ENCODE peak calls at places on chromosomes 7 and 10, in six cellular contexts. One of them, this sample, is unnamed.

GRCh38 chr10:43749940-43750552 is 101.4 kb upstream of the ZNF32 start:
- DNase-seq in trophoblast cell: no peak
- DNase-seq in IMR-90: peak
- DNase-seq in mesenchymal stem cell: peak
- DNase-seq in H1: no peak
- DNase-seq in neuronal stem cell: no peak
- DNase-seq in this sample: no peak

GRCh38 chr10:113326160-113327111 is 226.4 kb upstream of the HABP2 start:
- DNase-seq in trophoblast cell: peak
- DNase-seq in IMR-90: peak
- DNase-seq in mesenchymal stem cell: peak
- DNase-seq in H1: peak
- DNase-seq in neuronal stem cell: peak
- DNase-seq in this sample: peak

GRCh38 chr7:123979876-123980275 is 53.0 kb downstream of the TMEM229A start:
- DNase-seq in trophoblast cell: peak
- DNase-seq in IMR-90: no peak
- DNase-seq in mesenchymal stem cell: peak
- DNase-seq in H1: no peak
- DNase-seq in neuronal stem cell: no peak
- DNase-seq in this sample: no peak

GRCh38 chr7:17318146-17318545 is 19.7 kb downstream of the AHR start:
- DNase-seq in trophoblast cell: no peak
- DNase-seq in IMR-90: peak
- DNase-seq in mesenchymal stem cell: peak
- DNase-seq in H1: no peak
- DNase-seq in neuronal stem cell: no peak
- DNase-seq in this sample: no peak

GRCh38 chr10:97464226-97464625 is 18.3 kb downstream of the ZDHHC16 start:
- DNase-seq in trophoblast cell: no peak
- DNase-seq in IMR-90: no peak
- DNase-seq in mesenchymal stem cell: no peak
- DNase-seq in H1: no peak
- DNase-seq in neuronal stem cell: no peak
- DNase-seq in this sample: no peak

GRCh38 chr7:114628362-114628761 is 213.7 kb downstream of the FOXP2 start:
- DNase-seq in trophoblast cell: no peak
- DNase-seq in IMR-90: no peak
- DNase-seq in mesenchymal stem cell: no peak
- DNase-seq in H1: no peak
- DNase-seq in neuronal stem cell: no peak
- DNase-seq in this sample: no peak

GRCh38 chr10:37856881-37857286 is 526 bp downstream of the ZNF248 start:
- DNase-seq in trophoblast cell: peak
- DNase-seq in IMR-90: no peak
- DNase-seq in mesenchymal stem cell: no peak
- DNase-seq in H1: no peak
- DNase-seq in neuronal stem cell: no peak
- DNase-seq in this sample: no peak

GRCh38 chr7:428896-429827 is 90.5 kb downstream of the PDGFA start:
- DNase-seq in trophoblast cell: no peak
- DNase-seq in IMR-90: no peak
- DNase-seq in mesenchymal stem cell: no peak
- DNase-seq in H1: no peak
- DNase-seq in neuronal stem cell: no peak
- DNase-seq in this sample: no peak

GRCh38 chr7:155840909-155841308 is 28.6 kb upstream of the SHH start:
- DNase-seq in trophoblast cell: no peak
- DNase-seq in IMR-90: no peak
- DNase-seq in mesenchymal stem cell: no peak
- DNase-seq in H1: no peak
- DNase-seq in neuronal stem cell: no peak
- DNase-seq in this sample: no peak

GRCh38 chr10:17029581-17030271 is 99.9 kb downstream of the CUBN start:
- DNase-seq in trophoblast cell: peak
- DNase-seq in IMR-90: peak
- DNase-seq in mesenchymal stem cell: peak
- DNase-seq in H1: no peak
- DNase-seq in neuronal stem cell: no peak
- DNase-seq in this sample: no peak

GRCh38 chr7:101874028-101874427 is 56.6 kb downstream of the CUX1 start:
- DNase-seq in trophoblast cell: no peak
- DNase-seq in IMR-90: peak
- DNase-seq in mesenchymal stem cell: peak
- DNase-seq in H1: no peak
- DNase-seq in neuronal stem cell: no peak
- DNase-seq in this sample: no peak

GRCh38 chr10:96610817-96611216 is 24.0 kb upstream of the TM9SF3 start:
- DNase-seq in trophoblast cell: no peak
- DNase-seq in IMR-90: no peak
- DNase-seq in mesenchymal stem cell: no peak
- DNase-seq in H1: no peak
- DNase-seq in neuronal stem cell: no peak
- DNase-seq in this sample: no peak

GRCh38 chr7:151696738-151697514 is 177.2 kb upstream of the RHEB start:
- DNase-seq in trophoblast cell: peak
- DNase-seq in IMR-90: no peak
- DNase-seq in mesenchymal stem cell: no peak
- DNase-seq in H1: peak
- DNase-seq in neuronal stem cell: no peak
- DNase-seq in this sample: peak

GRCh38 chr10:12435348-12435747 is 86.0 kb downstream of the CAMK1D start:
- DNase-seq in trophoblast cell: no peak
- DNase-seq in IMR-90: no peak
- DNase-seq in mesenchymal stem cell: no peak
- DNase-seq in H1: no peak
- DNase-seq in neuronal stem cell: no peak
- DNase-seq in this sample: no peak

GRCh38 chr10:108560488-108560887 is 1362.8 kb downstream of the XPNPEP1 start:
- DNase-seq in trophoblast cell: no peak
- DNase-seq in IMR-90: no peak
- DNase-seq in mesenchymal stem cell: no peak
- DNase-seq in H1: no peak
- DNase-seq in neuronal stem cell: no peak
- DNase-seq in this sample: no peak

GRCh38 chr7:143372070-143372469 is 9.1 kb upstream of the ZYX start:
- DNase-seq in trophoblast cell: no peak
- DNase-seq in IMR-90: no peak
- DNase-seq in mesenchymal stem cell: no peak
- DNase-seq in H1: no peak
- DNase-seq in neuronal stem cell: no peak
- DNase-seq in this sample: no peak

GRCh38 chr7:80185571-80185970 is 50.9 kb downstream of the GNAI1 start:
- DNase-seq in trophoblast cell: no peak
- DNase-seq in IMR-90: no peak
- DNase-seq in mesenchymal stem cell: peak
- DNase-seq in H1: no peak
- DNase-seq in neuronal stem cell: no peak
- DNase-seq in this sample: no peak

GRCh38 chr10:78905015-78905939 is 163.5 kb upstream of the ZMIZ1 start:
- DNase-seq in trophoblast cell: no peak
- DNase-seq in IMR-90: no peak
- DNase-seq in mesenchymal stem cell: no peak
- DNase-seq in H1: no peak
- DNase-seq in neuronal stem cell: no peak
- DNase-seq in this sample: peak

GRCh38 chr7:2970907-2971306 is 72.8 kb downstream of the CARD11 start:
- DNase-seq in trophoblast cell: no peak
- DNase-seq in IMR-90: no peak
- DNase-seq in mesenchymal stem cell: no peak
- DNase-seq in H1: no peak
- DNase-seq in neuronal stem cell: no peak
- DNase-seq in this sample: no peak

GRCh38 chr10:79628988-79629954 is 18.5 kb downstream of the SFTPA1 start:
- DNase-seq in trophoblast cell: no peak
- DNase-seq in IMR-90: no peak
- DNase-seq in mesenchymal stem cell: no peak
- DNase-seq in H1: no peak
- DNase-seq in neuronal stem cell: no peak
- DNase-seq in this sample: no peak

GRCh38 chr10:61789031-61789430 is 112.5 kb upstream of the ARID5B start:
- DNase-seq in trophoblast cell: no peak
- DNase-seq in IMR-90: no peak
- DNase-seq in mesenchymal stem cell: no peak
- DNase-seq in H1: no peak
- DNase-seq in neuronal stem cell: no peak
- DNase-seq in this sample: no peak

GRCh38 chr7:97732567-97733275 is 835 bp downstream of the TAC1 start:
- DNase-seq in trophoblast cell: no peak
- DNase-seq in IMR-90: no peak
- DNase-seq in mesenchymal stem cell: no peak
- DNase-seq in H1: no peak
- DNase-seq in neuronal stem cell: peak
- DNase-seq in this sample: peak

GRCh38 chr10:62264702-62265436 is 3.8 kb downstream of the RTKN2 start:
- DNase-seq in trophoblast cell: peak
- DNase-seq in IMR-90: peak
- DNase-seq in mesenchymal stem cell: peak
- DNase-seq in H1: peak
- DNase-seq in neuronal stem cell: peak
- DNase-seq in this sample: peak

GRCh38 chr7:116632349-116632748 is 39.6 kb upstream of the MET start:
- DNase-seq in trophoblast cell: no peak
- DNase-seq in IMR-90: peak
- DNase-seq in mesenchymal stem cell: peak
- DNase-seq in H1: no peak
- DNase-seq in neuronal stem cell: no peak
- DNase-seq in this sample: no peak

GRCh38 chr10:18610517-18610916 is 40.9 kb downstream of the NSUN6 start:
- DNase-seq in trophoblast cell: peak
- DNase-seq in IMR-90: peak
- DNase-seq in mesenchymal stem cell: peak
- DNase-seq in H1: no peak
- DNase-seq in neuronal stem cell: peak
- DNase-seq in this sample: no peak

GRCh38 chr10:22713853-22714523 is 390 bp downstream of the PIP4K2A start:
- DNase-seq in trophoblast cell: peak
- DNase-seq in IMR-90: peak
- DNase-seq in mesenchymal stem cell: peak
- DNase-seq in H1: no peak
- DNase-seq in neuronal stem cell: peak
- DNase-seq in this sample: peak

GRCh38 chr7:92206672-92207071 is 27.7 kb upstream of the LRRD1 start:
- DNase-seq in trophoblast cell: no peak
- DNase-seq in IMR-90: no peak
- DNase-seq in mesenchymal stem cell: no peak
- DNase-seq in H1: no peak
- DNase-seq in neuronal stem cell: no peak
- DNase-seq in this sample: no peak

GRCh38 chr10:87585565-87586514 is 73.8 kb upstream of the PAPSS2 start:
- DNase-seq in trophoblast cell: peak
- DNase-seq in IMR-90: peak
- DNase-seq in mesenchymal stem cell: peak
- DNase-seq in H1: no peak
- DNase-seq in neuronal stem cell: no peak
- DNase-seq in this sample: no peak

GRCh38 chr10:101837753-101838152 is 5.8 kb downstream of the KCNIP2 start:
- DNase-seq in trophoblast cell: no peak
- DNase-seq in IMR-90: no peak
- DNase-seq in mesenchymal stem cell: no peak
- DNase-seq in H1: no peak
- DNase-seq in neuronal stem cell: no peak
- DNase-seq in this sample: no peak

GRCh38 chr7:43954524-43955228 is 28.4 kb downstream of the UBE2D4 start:
- DNase-seq in trophoblast cell: peak
- DNase-seq in IMR-90: peak
- DNase-seq in mesenchymal stem cell: peak
- DNase-seq in H1: peak
- DNase-seq in neuronal stem cell: no peak
- DNase-seq in this sample: peak

GRCh38 chr10:126564297-126564888 is 106.1 kb downstream of the C10orf90 start:
- DNase-seq in trophoblast cell: no peak
- DNase-seq in IMR-90: no peak
- DNase-seq in mesenchymal stem cell: no peak
- DNase-seq in H1: no peak
- DNase-seq in neuronal stem cell: no peak
- DNase-seq in this sample: no peak

GRCh38 chr10:3853547-3853989 is 68.6 kb upstream of the KLF6 start:
- DNase-seq in trophoblast cell: no peak
- DNase-seq in IMR-90: no peak
- DNase-seq in mesenchymal stem cell: peak
- DNase-seq in H1: no peak
- DNase-seq in neuronal stem cell: no peak
- DNase-seq in this sample: no peak

GRCh38 chr7:55571534-55572377 is 546 bp downstream of the VOPP1 start:
- DNase-seq in trophoblast cell: peak
- DNase-seq in IMR-90: peak
- DNase-seq in mesenchymal stem cell: peak
- DNase-seq in H1: no peak
- DNase-seq in neuronal stem cell: peak
- DNase-seq in this sample: peak
- H3K4ac ChIP-seq in trophoblast cell: peak
- H3K4ac ChIP-seq in IMR-90: peak
- H3K4ac ChIP-seq in mesenchymal stem cell: peak
- H3K4ac ChIP-seq in H1: no peak
- H3K4ac ChIP-seq in neuronal stem cell: no peak
- H3K4ac ChIP-seq in this sample: no peak

GRCh38 chr10:50917486-50917885 is 32.1 kb upstream of the A1CF start:
- DNase-seq in trophoblast cell: no peak
- DNase-seq in IMR-90: peak
- DNase-seq in mesenchymal stem cell: peak
- DNase-seq in H1: no peak
- DNase-seq in neuronal stem cell: no peak
- DNase-seq in this sample: no peak
- H3K14ac ChIP-seq in trophoblast cell: no peak
- H3K14ac ChIP-seq in IMR-90: no peak
- H3K14ac ChIP-seq in mesenchymal stem cell: no peak
- H3K14ac ChIP-seq in H1: no peak
- H3K14ac ChIP-seq in neuronal stem cell: no peak
- H3K14ac ChIP-seq in this sample: no peak

DNA sequence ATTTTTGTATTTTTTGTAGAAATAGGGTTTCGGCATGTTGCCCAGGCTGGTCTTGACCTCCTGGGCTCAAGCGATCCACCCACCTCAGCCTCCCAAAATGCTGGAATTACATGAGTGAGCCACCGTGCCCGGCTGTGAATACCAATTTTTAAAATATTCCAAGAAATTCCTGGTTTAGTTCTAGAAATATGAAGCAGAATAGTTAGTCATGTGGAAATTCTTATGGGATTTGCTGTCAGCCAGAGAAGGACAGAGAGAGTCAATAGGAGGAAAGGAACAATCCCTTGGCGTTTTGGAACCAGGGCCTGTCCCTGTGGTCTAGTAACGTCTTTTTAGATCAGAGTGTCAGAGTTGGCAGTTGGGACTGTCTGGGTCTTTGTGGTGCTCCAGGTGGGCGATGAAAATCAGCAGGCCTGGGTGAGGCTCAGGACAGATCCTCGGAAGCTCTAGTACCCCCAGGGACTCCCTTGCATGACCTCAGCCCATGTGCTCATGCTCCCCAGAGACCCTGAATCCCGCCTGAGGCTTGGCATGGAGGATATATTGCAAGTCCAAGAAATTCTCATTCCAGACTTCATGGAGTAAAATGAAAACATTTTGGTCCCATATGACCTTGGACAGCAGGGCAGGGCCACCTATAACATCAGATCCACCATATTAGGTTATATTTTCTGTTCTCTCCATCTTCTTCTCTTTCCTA is 7.8 kb downstream of the NODAL start:
- DNase-seq in trophoblast cell: peak
- DNase-seq in IMR-90: peak
- DNase-seq in mesenchymal stem cell: no peak
- DNase-seq in H1: no peak
- DNase-seq in neuronal stem cell: no peak
- DNase-seq in this sample: no peak
- H3K4ac ChIP-seq in trophoblast cell: no peak
- H3K4ac ChIP-seq in IMR-90: no peak
- H3K4ac ChIP-seq in mesenchymal stem cell: no peak
- H3K4ac ChIP-seq in H1: no peak
- H3K4ac ChIP-seq in neuronal stem cell: no peak
- H3K4ac ChIP-seq in this sample: no peak

GRCh38 chr7:111752022-111752582 is 189.8 kb upstream of the IMMP2L start:
- DNase-seq in trophoblast cell: peak
- DNase-seq in IMR-90: peak
- DNase-seq in mesenchymal stem cell: peak
- DNase-seq in H1: no peak
- DNase-seq in neuronal stem cell: peak
- DNase-seq in this sample: peak
- H3K14ac ChIP-seq in trophoblast cell: no peak
- H3K14ac ChIP-seq in IMR-90: no peak
- H3K14ac ChIP-seq in mesenchymal stem cell: no peak
- H3K14ac ChIP-seq in H1: no peak
- H3K14ac ChIP-seq in neuronal stem cell: no peak
- H3K14ac ChIP-seq in this sample: no peak

This sample was measured in H9.